ENCODE peak calls at places on chromosome 11, in four cellular contexts. One of them, this sample, is unnamed.

GRCh38 chr11:113896156-113896879 is 8.3 kb upstream of the HTR3B start:
- DNase-seq in K562: peak
- DNase-seq in HepG2: no peak
- DNase-seq in GM12878: no peak
- DNase-seq in this sample: peak

GRCh38 chr11:86696451-86696850 is 24.0 kb upstream of the ME3 start:
- DNase-seq in K562: no peak
- DNase-seq in HepG2: no peak
- DNase-seq in GM12878: no peak
- DNase-seq in this sample: no peak

GRCh38 chr11:57111646-57112045 is 70.1 kb upstream of the LRRC55 start:
- DNase-seq in K562: no peak
- DNase-seq in HepG2: no peak
- DNase-seq in GM12878: no peak
- DNase-seq in this sample: no peak

GRCh38 chr11:62999649-63000048 is 14.9 kb upstream of the SLC22A6 start:
- DNase-seq in K562: no peak
- DNase-seq in HepG2: no peak
- DNase-seq in GM12878: no peak
- DNase-seq in this sample: no peak

GRCh38 chr11:78926633-78927347 is 352.1 kb upstream of the NARS2 start:
- DNase-seq in K562: no peak
- DNase-seq in HepG2: no peak
- DNase-seq in GM12878: no peak
- DNase-seq in this sample: no peak

GRCh38 chr11:69477111-69477510 is 4.4 kb upstream of the LINC01488 start:
- DNase-seq in K562: no peak
- DNase-seq in HepG2: no peak
- DNase-seq in GM12878: no peak
- DNase-seq in this sample: no peak

GRCh38 chr11:61650781-61651571 is 29.2 kb upstream of the DAGLA start:
- DNase-seq in K562: peak
- DNase-seq in HepG2: no peak
- DNase-seq in GM12878: no peak
- DNase-seq in this sample: no peak

GRCh38 chr11:128299132-128299726 is 288.1 kb downstream of the ETS1 start:
- DNase-seq in K562: no peak
- DNase-seq in HepG2: no peak
- DNase-seq in GM12878: peak
- DNase-seq in this sample: no peak

GRCh38 chr11:117859713-117860112 is 16.7 kb downstream of the FXYD6 start:
- DNase-seq in K562: no peak
- DNase-seq in HepG2: no peak
- DNase-seq in GM12878: no peak
- DNase-seq in this sample: no peak

GRCh38 chr11:85137597-85137996 is 489.5 kb downstream of the DLG2 start:
- DNase-seq in K562: no peak
- DNase-seq in HepG2: no peak
- DNase-seq in GM12878: no peak
- DNase-seq in this sample: no peak

GRCh38 chr11:96073536-96073935 is 149.6 kb upstream of the MTMR2 start:
- DNase-seq in K562: no peak
- DNase-seq in HepG2: no peak
- DNase-seq in GM12878: no peak
- DNase-seq in this sample: no peak

GRCh38 chr11:55806248-55806647 is 4.9 kb upstream of the OR5L1 start:
- DNase-seq in K562: no peak
- DNase-seq in HepG2: no peak
- DNase-seq in GM12878: no peak
- DNase-seq in this sample: no peak

GRCh38 chr11:2213890-2214526 is 42.4 kb upstream of the TH start:
- DNase-seq in K562: no peak
- DNase-seq in HepG2: no peak
- DNase-seq in GM12878: no peak
- DNase-seq in this sample: no peak

GRCh38 chr11:43505171-43505570 is 146.5 kb downstream of the TTC17 start:
- DNase-seq in K562: no peak
- DNase-seq in HepG2: no peak
- DNase-seq in GM12878: no peak
- DNase-seq in this sample: no peak

GRCh38 chr11:127395034-127395433 is 394.5 kb upstream of the KIRREL3 start:
- DNase-seq in K562: no peak
- DNase-seq in HepG2: no peak
- DNase-seq in GM12878: no peak
- DNase-seq in this sample: no peak

GRCh38 chr11:18775492-18776292 is 15.9 kb downstream of the PTPN5 start:
- DNase-seq in K562: peak
- DNase-seq in HepG2: peak
- DNase-seq in GM12878: no peak
- DNase-seq in this sample: peak

GRCh38 chr11:132258865-132259264 is 888.5 kb downstream of the NTM start:
- DNase-seq in K562: no peak
- DNase-seq in HepG2: no peak
- DNase-seq in GM12878: no peak
- DNase-seq in this sample: no peak

GRCh38 chr11:21132146-21132720 is 462.8 kb downstream of the NELL1 start:
- DNase-seq in K562: no peak
- DNase-seq in HepG2: no peak
- DNase-seq in GM12878: no peak
- DNase-seq in this sample: no peak

GRCh38 chr11:94131363-94132115 is 2.9 kb downstream of the PANX1 start:
- DNase-seq in K562: no peak
- DNase-seq in HepG2: no peak
- DNase-seq in GM12878: no peak
- DNase-seq in this sample: no peak

GRCh38 chr11:100823360-100823759 is 136.3 kb downstream of the ARHGAP42 start:
- DNase-seq in K562: no peak
- DNase-seq in HepG2: no peak
- DNase-seq in GM12878: no peak
- DNase-seq in this sample: no peak

GRCh38 chr11:12693075-12693473 is 18.9 kb downstream of the TEAD1 start:
- DNase-seq in K562: no peak
- DNase-seq in HepG2: no peak
- DNase-seq in GM12878: no peak
- DNase-seq in this sample: no peak

GRCh38 chr11:12691473-12691872 is 17.3 kb downstream of the TEAD1 start:
- DNase-seq in K562: no peak
- DNase-seq in HepG2: peak
- DNase-seq in GM12878: no peak
- DNase-seq in this sample: no peak

GRCh38 chr11:12693485-12694181 is 19.4 kb downstream of the TEAD1 start:
- DNase-seq in K562: no peak
- DNase-seq in HepG2: peak
- DNase-seq in GM12878: no peak
- DNase-seq in this sample: no peak

GRCh38 chr11:12694182-12694531 is 19.9 kb downstream of the TEAD1 start:
- DNase-seq in K562: no peak
- DNase-seq in HepG2: no peak
- DNase-seq in GM12878: no peak
- DNase-seq in this sample: no peak

GRCh38 chr11:12692238-12693074 is 18.2 kb downstream of the TEAD1 start:
- DNase-seq in K562: no peak
- DNase-seq in HepG2: peak
- DNase-seq in GM12878: no peak
- DNase-seq in this sample: peak
- TF ChIP-seq BHLHE40 in K562: no peak
- TF ChIP-seq BHLHE40 in HepG2: no peak
- TF ChIP-seq BHLHE40 in GM12878: no peak
- TF ChIP-seq BHLHE40 in this sample: no peak

DNA sequence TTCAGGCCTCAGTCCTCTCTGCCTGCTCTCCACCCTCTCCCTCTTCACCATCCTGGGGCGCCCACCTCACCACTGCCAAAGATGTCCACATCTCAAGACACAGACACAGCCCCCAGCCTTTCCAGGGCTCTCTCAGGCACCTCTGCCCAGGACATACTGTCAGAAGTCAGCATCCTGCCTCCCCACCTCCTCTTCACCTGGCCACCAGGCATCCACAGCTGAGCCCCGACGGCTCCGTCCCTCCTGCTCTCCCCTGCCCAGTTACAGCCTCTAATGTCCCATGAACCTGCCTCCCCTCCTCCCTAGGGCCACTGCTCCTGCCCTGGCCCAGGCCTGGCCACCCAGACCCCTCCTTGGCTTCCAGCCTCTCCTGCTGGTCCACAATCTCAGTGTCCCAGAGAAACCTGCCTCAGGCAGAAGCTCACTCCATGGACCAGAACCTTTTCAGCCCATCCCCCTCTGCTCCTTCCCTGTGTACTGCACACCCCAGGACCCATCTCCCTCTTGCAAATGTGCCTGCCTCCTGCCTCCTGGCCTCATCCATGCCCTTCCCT is 3.2 kb downstream of the LTBP3 start:
- DNase-seq in K562: no peak
- DNase-seq in HepG2: no peak
- DNase-seq in GM12878: no peak
- DNase-seq in this sample: no peak
- TF ChIP-seq TARDBP in K562: no peak
- TF ChIP-seq TARDBP in HepG2: no peak
- TF ChIP-seq TARDBP in GM12878: no peak
- TF ChIP-seq TARDBP in this sample: no peak

GRCh38 chr11:106961518-106961917 is 56.8 kb downstream of the GUCY1A2 start:
- DNase-seq in K562: no peak
- DNase-seq in HepG2: no peak
- DNase-seq in GM12878: no peak
- DNase-seq in this sample: no peak
- TF ChIP-seq BHLHE40 in K562: no peak
- TF ChIP-seq BHLHE40 in HepG2: no peak
- TF ChIP-seq BHLHE40 in GM12878: no peak
- TF ChIP-seq BHLHE40 in this sample: no peak

DNA sequence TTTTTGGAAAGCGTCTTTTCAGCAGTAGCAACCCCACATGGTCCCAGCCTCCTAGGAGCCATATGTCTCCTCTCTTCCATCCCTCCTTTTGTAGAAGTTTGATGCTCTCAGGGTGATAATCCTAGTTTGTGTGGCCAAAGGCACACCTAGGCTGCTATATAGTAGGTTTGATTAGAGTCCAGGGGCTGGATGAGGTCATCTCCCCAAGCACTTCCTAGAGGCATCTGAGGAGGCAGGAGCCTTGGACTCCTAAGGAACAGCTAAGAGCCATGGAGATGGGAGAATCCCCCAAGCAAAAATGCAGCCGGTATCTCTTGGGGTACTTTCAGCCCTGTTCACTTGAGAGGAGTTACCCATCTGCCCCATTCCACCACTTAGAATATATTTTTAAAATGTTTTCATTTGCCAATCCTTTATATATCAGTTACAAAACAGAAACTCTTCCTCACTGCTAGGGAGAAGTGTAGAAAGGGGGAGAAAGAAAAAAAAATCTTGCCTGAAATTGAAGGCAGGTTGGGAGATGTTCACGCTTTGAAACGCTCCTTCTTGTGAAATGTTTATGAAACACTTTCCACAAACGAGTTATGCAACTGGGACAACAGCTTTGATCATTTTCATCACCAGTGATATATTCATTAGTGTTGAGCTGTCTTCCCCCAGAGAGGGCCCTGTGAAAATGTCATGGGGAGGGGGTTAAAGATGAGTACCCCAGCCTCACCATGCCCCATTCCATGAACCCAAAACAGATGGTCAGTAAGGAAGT is 31.9 kb upstream of the TLCD5 start:
- DNase-seq in K562: no peak
- DNase-seq in HepG2: no peak
- DNase-seq in GM12878: no peak
- DNase-seq in this sample: no peak
- TF ChIP-seq TARDBP in K562: no peak
- TF ChIP-seq TARDBP in HepG2: no peak
- TF ChIP-seq TARDBP in GM12878: no peak
- TF ChIP-seq TARDBP in this sample: no peak

GRCh38 chr11:119739021-119739703 is 10.2 kb upstream of the NECTIN1 start:
- DNase-seq in K562: no peak
- DNase-seq in HepG2: no peak
- DNase-seq in GM12878: no peak
- DNase-seq in this sample: no peak
- TF ChIP-seq BHLHE40 in K562: no peak
- TF ChIP-seq BHLHE40 in HepG2: no peak
- TF ChIP-seq BHLHE40 in GM12878: no peak
- TF ChIP-seq BHLHE40 in this sample: no peak

GRCh38 chr11:75468534-75469340 is 35.7 kb upstream of the KLHL35 start:
- DNase-seq in K562: peak
- DNase-seq in HepG2: no peak
- DNase-seq in GM12878: no peak
- DNase-seq in this sample: no peak

GRCh38 chr11:75467881-75468280 is 34.9 kb upstream of the KLHL35 start:
- DNase-seq in K562: no peak
- DNase-seq in HepG2: no peak
- DNase-seq in GM12878: no peak
- DNase-seq in this sample: no peak

GRCh38 chr11:75467311-75467710 is 34.3 kb upstream of the KLHL35 start:
- DNase-seq in K562: no peak
- DNase-seq in HepG2: no peak
- DNase-seq in GM12878: no peak
- DNase-seq in this sample: no peak

GRCh38 chr11:75463106-75463774 is 30.2 kb upstream of the KLHL35 start:
- DNase-seq in K562: no peak
- DNase-seq in HepG2: no peak
- DNase-seq in GM12878: no peak
- DNase-seq in this sample: no peak

DNA sequence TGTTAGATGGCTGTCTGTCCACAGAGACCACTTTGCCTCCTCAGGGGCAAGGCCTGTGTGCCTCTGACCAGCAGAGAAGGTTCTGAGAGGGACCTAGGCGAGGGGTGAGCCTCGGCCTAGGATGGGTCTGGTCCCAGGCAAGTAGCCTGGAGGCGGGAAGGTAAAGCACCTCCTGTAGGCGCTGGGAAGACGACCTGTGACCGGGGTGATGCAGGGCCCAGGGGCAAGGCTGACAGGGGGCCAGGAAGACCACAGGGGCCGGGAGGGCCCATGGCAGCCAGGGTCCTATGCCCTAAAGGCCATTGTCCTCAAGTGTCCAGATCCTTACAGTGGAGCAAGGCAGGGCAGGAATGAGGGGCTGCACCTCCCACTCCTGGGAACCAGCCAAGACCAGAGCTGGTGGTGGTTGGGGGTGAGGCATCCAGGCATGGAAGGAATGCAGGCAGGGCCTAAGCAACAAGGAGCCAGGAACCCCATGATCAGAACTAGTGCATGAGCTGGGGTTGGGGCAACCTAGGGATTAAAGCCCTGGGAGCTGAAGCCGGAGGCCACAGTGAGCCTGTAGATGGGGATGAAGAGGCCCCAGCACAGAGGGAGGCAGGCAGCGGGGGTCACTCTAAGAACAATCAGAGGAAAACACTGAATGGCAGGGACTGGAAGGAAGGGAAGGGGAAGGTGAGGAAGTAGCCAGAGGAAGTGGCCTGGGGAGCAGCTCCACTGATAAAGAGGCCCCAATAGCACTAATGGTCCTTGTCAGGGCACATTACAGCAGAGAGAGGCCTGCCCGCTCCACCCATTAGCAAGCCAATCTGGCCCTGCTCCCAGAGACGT is 32.9 kb upstream of the KLHL35 start:
- DNase-seq in K562: no peak
- DNase-seq in HepG2: no peak
- DNase-seq in GM12878: no peak
- DNase-seq in this sample: no peak
- TF ChIP-seq TARDBP in K562: no peak
- TF ChIP-seq TARDBP in HepG2: no peak
- TF ChIP-seq TARDBP in GM12878: no peak
- TF ChIP-seq TARDBP in this sample: no peak